ENCODE peak calls at places on chromosomes 12 and 14, in four cellular contexts. S is mesenchymal stem cell; C is T-cell; Y is stimulated activated CD8-positive, alpha-beta memory T cell treated with anti-CD3 and anti-CD28 coated beads, Interleukin-15, amount 100 ng/mL, for 1 hour. B is an unnamed sample.

GRCh38 chr14:90263748-90264449 is 7.5 kb downstream of the PSMC1 start:
- DNase-seq in Y (no peak), S (no peak), C (no peak), B (no peak)

GRCh38 chr12:29309320-29309902 is 71.6 kb downstream of the ERGIC2 start:
- DNase-seq in Y (no peak), S (peak; percentile 31), C (no peak), B (peak; percentile 46)

GRCh38 chr12:21800011-21800410 is 25.5 kb upstream of the KCNJ8 start:
- DNase-seq in S (no peak), C (no peak), Y (no peak), B (no peak)

GRCh38 chr12:89768586-89769482 is 60.2 kb upstream of the ATP2B1 start:
- DNase-seq in C (no peak), S (peak; percentile 97), Y (no peak), B (no peak)

GRCh38 chr12:41606741-41607460 is 418.8 kb downstream of the PDZRN4 start:
- DNase-seq in S (peak; percentile 39), C (no peak), Y (no peak), B (no peak)

GRCh38 chr14:65290830-65291229 is 121.7 kb upstream of the FUT8 start:
- DNase-seq in Y (no peak), C (no peak), S (peak; percentile 77), B (peak; percentile 36)

GRCh38 chr12:42568952-42569916 is 20.3 kb downstream of the PRICKLE1 start:
- DNase-seq in C (no peak), Y (no peak), S (peak; percentile 66), B (peak; percentile 78)

GRCh38 chr14:64504310-64504896 is at the start of gene ZBTB1:
- DNase-seq in S (peak; percentile 95), Y (peak; percentile 55), C (peak; percentile 87), B (peak; percentile 88)

GRCh38 chr12:91937033-91937432 is 208.6 kb downstream of the BTG1 start:
- DNase-seq in S (no peak), Y (no peak), C (no peak), B (no peak)

GRCh38 chr12:80714055-80714454 is 2.7 kb upstream of the MYF5 start:
- DNase-seq in C (no peak), Y (no peak), S (peak; percentile 37), B (no peak)

GRCh38 chr12:76264617-76265016 is 83.6 kb downstream of the BBS10 start:
- DNase-seq in C (no peak), Y (no peak), S (peak; percentile 59), B (no peak)

GRCh38 chr12:113077057-113077858 is 20.7 kb downstream of the DTX1 start:
- DNase-seq in C (no peak), Y (no peak), S (no peak), B (no peak)

GRCh38 chr14:37931998-37932397 is 275.7 kb upstream of the SSTR1 start:
- DNase-seq in Y (no peak), C (no peak), S (no peak), B (no peak)

B was measured in dermis blood vessel endothelial cell.